ENCODE peak calls at places on chromosomes 1 and 21, in four cellular contexts. M is retina, G is colonic mucosa, X is neural crest cell. H is an unnamed sample.

GRCh38 chr1:178633068-178633467 is 92.0 kb upstream of the RALGPS2 start:
- DNase-seq in M (no peak), G (no peak), X (no peak), H (no peak)

GRCh38 chr1:6243053-6243834 is 735 bp upstream of the HES3 start:
- DNase-seq in M (peak), G (no peak), X (no peak), H (no peak)

GRCh38 chr1:117826119-117826518 is 103.3 kb downstream of the GDAP2 start:
- DNase-seq in M (no peak), G (no peak), X (no peak), H (no peak)

GRCh38 chr1:34695580-34695979 is 59.3 kb upstream of the GJB5 start:
- DNase-seq in M (no peak), G (no peak), X (no peak), H (no peak)

GRCh38 chr21:45135868-45136267 is 61.5 kb downstream of the ADARB1 start:
- DNase-seq in M (no peak), G (no peak), X (no peak), H (no peak)

GRCh38 chr1:112688781-112689193 is 14.3 kb downstream of the MOV10 start:
- DNase-seq in M (no peak), G (no peak), X (no peak), H (peak)

GRCh38 chr1:102790997-102791396 is 317.3 kb downstream of the COL11A1 start:
- DNase-seq in M (no peak), G (no peak), X (no peak), H (no peak)

GRCh38 chr1:43473463-43473862 is 19.7 kb upstream of the HYI start:
- DNase-seq in M (no peak), G (no peak), X (no peak), H (no peak)

GRCh38 chr1:226877669-226878068 is 7.3 kb downstream of the PSEN2 start:
- DNase-seq in M (no peak), G (no peak), X (no peak), H (no peak)

GRCh38 chr1:3563610-3564009 is 47.7 kb downstream of the MEGF6 start:
- DNase-seq in M (no peak), G (no peak), X (no peak), H (no peak)

GRCh38 chr1:177907000-177907399 is 62.9 kb downstream of the SEC16B start:
- DNase-seq in M (no peak), G (no peak), X (no peak), H (no peak)

H was measured in K562.